ENCODE peak calls at places on chromosome 6, in ten cellular contexts. F is HepG2, K is thyroid gland, Z is stomach, E is ovary, A is HCT116, M is IMR-90, O is tibial nerve, Y is adrenal gland, R is heart left ventricle. W is an unnamed sample.

GRCh38 chr6:149963462-149964242 is at the start of gene ULBP1:
- DNase-seq in Y (peak; percentile 82), K (peak; percentile 79), F (no peak), A (peak; percentile 81), M (peak; percentile 83), Z (peak; percentile 64), E (peak; percentile 76), R (peak; percentile 89), O (peak; percentile 78), W (peak; percentile 61)

GRCh38 chr6:31972709-31973350 is 892 bp upstream of the DXO start:
- DNase-seq in E (peak; percentile 21), Y (peak; percentile 82), O (no peak), K (no peak), R (no peak), A (no peak), M (peak; percentile 51), F (no peak), Z (no peak), W (no peak)

GRCh38 chr6:14108571-14109410 is 8.8 kb upstream of the CD83 start:
- DNase-seq in K (peak; percentile 75), A (no peak), E (no peak), F (no peak), Z (peak; percentile 49), R (no peak), O (no peak), M (no peak), Y (peak; percentile 61), W (no peak)

GRCh38 chr6:81758221-81758620 is 5.7 kb upstream of the TENT5A start:
- DNase-seq in O (no peak), F (no peak), A (no peak), E (no peak), M (no peak), Z (no peak), R (no peak), K (no peak), Y (no peak), W (no peak)

GRCh38 chr6:37442416-37443218 is 9.6 kb downstream of the CMTR1 start:
- DNase-seq in A (no peak), F (no peak), M (no peak), Y (no peak), R (no peak), K (no peak), O (no peak), E (no peak), Z (no peak), W (no peak)

GRCh38 chr6:53119772-53120409 is 28.8 kb downstream of the GCM1 start:
- DNase-seq in A (peak; percentile 13), F (peak; percentile 92), Y (peak; percentile 59), Z (peak; percentile 57), O (no peak), E (no peak), K (no peak), M (peak; percentile 58), R (no peak), W (peak; percentile 50)

GRCh38 chr6:43718387-43719105 is 31.0 kb upstream of the MRPS18A start:
- DNase-seq in Y (no peak), R (peak; percentile 65), K (no peak), M (no peak), A (no peak), Z (no peak), F (peak; percentile 44), E (no peak), O (no peak), W (no peak)

GRCh38 chr6:81625216-81625615 is 127.3 kb downstream of the TENT5A start:
- DNase-seq in Z (no peak), E (no peak), F (no peak), Y (no peak), O (no peak), M (peak; percentile 32), R (no peak), A (no peak), K (no peak), W (no peak)

GRCh38 chr6:143805832-143806281 is 37.3 kb upstream of the LTV1 start:
- DNase-seq in Z (no peak), K (no peak), M (peak; percentile 80), O (no peak), E (no peak), F (no peak), A (no peak), R (no peak), Y (no peak), W (no peak)

GRCh38 chr6:33199687-33200233 is 705 bp downstream of the RXRB start:
- DNase-seq in E (no peak), A (peak; percentile 74), M (peak; percentile 35), F (peak; percentile 88), R (peak; percentile 87), O (no peak), Y (peak; percentile 88), K (peak; percentile 70), Z (peak; percentile 75), W (peak; percentile 80)

GRCh38 chr6:62803094-62803493 is 408.2 kb upstream of the FKBP1C start:
- DNase-seq in A (no peak), M (no peak), R (no peak), O (no peak), Y (no peak), E (no peak), F (no peak), Z (no peak), K (no peak), W (no peak)

GRCh38 chr6:108673153-108673552 is 112.4 kb downstream of the FOXO3 start:
- DNase-seq in E (no peak), O (no peak), A (no peak), F (no peak), R (no peak), Z (no peak), M (no peak), K (no peak), Y (no peak), W (no peak)
- H3K4me1 ChIP-seq in E (peaks cover 34% of the 10 kb centered on the region), O (peaks cover 4% of the 10 kb centered on the region), A (peaks cover 10% of the 10 kb centered on the region), F (peaks cover 24% of the 10 kb centered on the region), R (peaks cover 91% of the 10 kb centered on the region), Z (peaks cover 97% of the 10 kb centered on the region), M (peaks cover 24% of the 10 kb centered on the region), K (peaks cover 69% of the 10 kb centered on the region), Y (peaks cover 7% of the 10 kb centered on the region), W (peaks cover 98% of the 10 kb centered on the region)

GRCh38 chr6:41721396-41721795 is 14.0 kb downstream of the TFEB start:
- DNase-seq in A (no peak), F (no peak), O (no peak), M (no peak), R (peak; percentile 2), Z (no peak), K (no peak), Y (no peak), E (no peak), W (no peak)

GRCh38 chr6:41723936-41724637 is 11.3 kb downstream of the TFEB start:
- DNase-seq in Z (no peak), F (no peak), M (no peak), R (no peak), K (no peak), O (no peak), A (no peak), E (no peak), Y (no peak), W (no peak)

GRCh38 chr6:41720783-41721182 is 14.6 kb downstream of the TFEB start:
- DNase-seq in E (no peak), M (no peak), O (no peak), R (peak; percentile 28), A (no peak), Z (no peak), K (no peak), F (no peak), Y (no peak), W (no peak)

GRCh38 chr6:41724638-41725501 is 10.5 kb downstream of the TFEB start:
- DNase-seq in E (no peak), F (no peak), O (no peak), Y (no peak), K (no peak), R (no peak), A (no peak), Z (no peak), M (no peak), W (no peak)

DNA sequence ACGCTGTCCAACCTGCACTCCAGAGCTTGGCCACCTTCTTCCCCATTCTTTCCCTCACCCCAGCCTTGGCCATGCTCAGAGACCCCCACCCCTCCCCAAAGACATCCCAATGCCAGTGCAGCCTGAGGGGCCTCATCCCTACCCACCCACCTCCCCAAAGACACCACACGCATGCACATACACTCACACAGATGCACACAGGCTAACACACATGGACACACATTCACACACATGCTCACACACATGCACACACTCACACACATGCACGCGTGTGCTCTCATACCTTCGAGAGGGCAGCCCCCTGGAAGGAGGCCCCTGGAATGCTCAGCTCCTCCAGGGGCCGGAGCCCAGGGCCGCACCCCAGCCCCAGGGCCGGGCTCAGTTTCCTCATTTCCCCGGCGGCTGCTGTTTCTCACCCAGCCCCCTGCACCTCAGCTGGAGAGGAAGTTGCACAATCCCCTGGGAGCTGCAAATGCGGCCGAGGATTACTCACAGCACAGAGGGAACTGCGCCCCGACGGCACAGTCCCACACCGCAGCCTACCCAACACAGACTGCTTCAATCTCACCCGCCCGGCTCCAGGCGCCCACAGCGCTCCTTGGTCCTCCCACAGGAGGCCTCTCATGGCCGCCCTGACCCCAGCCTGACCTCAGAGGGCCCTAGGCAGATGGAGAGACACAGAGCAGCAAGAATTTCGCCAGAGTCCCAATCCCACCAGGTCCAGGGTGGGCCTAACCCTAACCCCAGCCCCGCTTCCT is 12.1 kb downstream of the TFEB start:
- DNase-seq in R (peak; percentile 91), Z (peak; percentile 59), E (no peak), F (peak; percentile 77), O (peak; percentile 63), M (peak; percentile 91), A (no peak), K (peak; percentile 39), Y (peak; percentile 91), W (peak; percentile 84)
- TF ChIP-seq POLR2A in R (peak; percentile 17), Z (no peak), E (no peak), F (peak; percentile 54), O (no peak), M (no peak), A (no peak), K (no peak), Y (no peak), W (no peak)

DNA sequence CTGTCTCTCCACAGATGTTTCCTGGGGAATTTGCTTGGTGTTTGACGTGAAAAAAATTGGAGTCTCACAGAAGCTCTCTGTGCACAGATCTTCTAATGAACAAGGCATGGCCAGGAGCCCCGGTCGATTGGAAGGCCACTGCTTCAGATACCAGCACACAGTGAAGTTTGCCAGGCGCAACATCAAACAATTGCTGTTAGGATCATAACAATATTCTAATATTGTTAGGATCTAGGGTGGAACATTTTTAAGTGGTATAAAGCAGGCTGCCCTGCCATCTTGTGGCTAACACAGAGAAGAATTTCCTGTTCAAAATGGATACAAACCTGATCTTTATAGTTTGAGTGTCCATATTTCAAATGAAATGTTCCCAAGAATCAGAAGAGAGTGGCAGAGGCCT is 64.1 kb downstream of the C6orf118 start:
- DNase-seq in O (no peak), E (no peak), F (no peak), K (no peak), Z (no peak), Y (no peak), M (peak; percentile 2), A (no peak), R (no peak), W (no peak)
- TF ChIP-seq CTCF in O (no peak), E (no peak), F (peak; percentile 20), K (no peak), Z (no peak), Y (peak; percentile 9), M (peak; percentile 16), A (peak; percentile 23), R (peak; percentile 38), W (no peak)

DNA sequence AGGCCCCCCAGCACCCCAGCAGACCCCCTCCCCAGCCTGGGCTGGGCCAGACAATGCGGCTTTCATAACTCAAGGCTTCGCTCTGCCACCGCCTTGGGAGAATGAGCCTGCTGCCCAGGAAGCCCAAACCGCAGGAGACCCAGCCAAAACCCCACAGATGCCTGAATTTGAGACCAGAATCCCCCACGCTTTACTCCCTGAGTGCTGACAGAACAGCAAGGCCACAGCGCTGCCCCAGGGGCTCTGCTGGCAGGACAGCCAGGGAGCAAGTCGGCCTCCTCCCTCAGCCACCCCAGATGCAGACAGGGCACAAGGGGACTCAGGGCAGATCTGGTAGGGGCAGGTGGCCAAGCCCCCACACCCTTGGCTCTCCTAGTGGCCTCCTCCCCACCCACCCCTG is 2.2 kb downstream of the MDFI start:
- DNase-seq in K (no peak), O (no peak), R (peak; percentile 42), F (no peak), Y (no peak), M (no peak), Z (no peak), E (no peak), A (no peak), W (no peak)
- H3K4me1 ChIP-seq in K (peaks cover 28% of the 10 kb centered on the region), O (no peaks in the 10 kb centered on the region), R (peaks cover 19% of the 10 kb centered on the region), F (peaks cover 52% of the 10 kb centered on the region), Y (no peaks in the 10 kb centered on the region), M (no peaks in the 10 kb centered on the region), Z (peaks cover 30% of the 10 kb centered on the region), E (peaks cover 3% of the 10 kb centered on the region), A (peaks cover 21% of the 10 kb centered on the region), W (peaks cover 25% of the 10 kb centered on the region)

W was measured in body of pancreas.